ENCODE peak calls at places on chromosomes 12 and 14, in four cellular contexts. U is bronchial epithelial cell, L is esophagus squamous epithelium, B is choroid plexus epithelial cell. N is an unnamed sample.

GRCh38 chr14:75283884-75284563 is 5.4 kb downstream of the FOS start:
- DNase-seq in B (peak), U (peak), L (no peak), N (no peak)

GRCh38 chr14:92942136-92942535 is 19.2 kb downstream of the CHGA start:
- DNase-seq in U (no peak), L (no peak), B (no peak), N (no peak)

GRCh38 chr12:3930216-3930615 is 57.0 kb upstream of the PARP11 start:
- DNase-seq in U (no peak), B (no peak), L (no peak), N (no peak)

GRCh38 chr12:3177778-3178435 is 100.7 kb downstream of the TSPAN9 start:
- DNase-seq in B (no peak), L (no peak), U (no peak), N (no peak)

GRCh38 chr14:68779761-68780323 is 13.0 kb downstream of the ZFP36L1 start:
- DNase-seq in L (no peak), B (peak), U (no peak), N (no peak)

GRCh38 chr12:93707836-93708235 is 30.7 kb downstream of the CRADD start:
- DNase-seq in L (no peak), U (peak), B (peak), N (no peak)

GRCh38 chr14:22460461-22461195 is 128.4 kb downstream of the DAD1 start:
- DNase-seq in L (no peak), B (peak), U (peak), N (peak)

GRCh38 chr12:123478762-123479161 is 20.8 kb downstream of the SNRNP35 start:
- DNase-seq in U (no peak), B (peak), L (no peak), N (no peak)

GRCh38 chr14:104714066-104714465 is 10.0 kb upstream of the ADSS1 start:
- DNase-seq in U (no peak), L (no peak), B (no peak), N (no peak)

GRCh38 chr12:40248034-40248433 is 23.2 kb downstream of the LRRK2 start:
- DNase-seq in B (no peak), U (no peak), L (no peak), N (no peak)

GRCh38 chr14:94348836-94349235 is 25.7 kb upstream of the SERPINA6 start:
- DNase-seq in B (no peak), L (no peak), U (no peak), N (no peak)

GRCh38 chr14:50335989-50336391 is 23.9 kb downstream of the DMAC2L start:
- DNase-seq in U (no peak), L (no peak), B (peak), N (no peak)

GRCh38 chr12:49331360-49332222 is 5.4 kb downstream of the C1QL4 start:
- DNase-seq in B (peak), L (no peak), U (peak), N (no peak)

GRCh38 chr14:72906316-72906715 is 12.4 kb upstream of the DPF3 start:
- DNase-seq in B (peak), U (no peak), L (no peak), N (no peak)

GRCh38 chr14:32473476-32473875 is 144.4 kb downstream of the AKAP6 start:
- DNase-seq in L (no peak), U (peak), B (peak), N (no peak)

GRCh38 chr14:30656190-30656632 is 34.1 kb downstream of the SCFD1 start:
- DNase-seq in L (no peak), B (peak), U (peak), N (no peak)

GRCh38 chr12:123712780-123713319 is 697 bp downstream of the ATP6V0A2 start:
- DNase-seq in L (no peak), B (peak), U (no peak), N (no peak)

GRCh38 chr12:99453831-99454538 is 193.6 kb upstream of the GARIN6 start:
- DNase-seq in L (no peak), U (no peak), B (no peak), N (no peak)

GRCh38 chr14:68978550-68978911 is 571 bp downstream of the ACTN1 start:
- DNase-seq in B (peak), U (no peak), L (no peak), N (no peak)

GRCh38 chr12:101802486-101802885 is 28.3 kb downstream of the GNPTAB start:
- DNase-seq in L (no peak), B (no peak), U (no peak), N (no peak)

GRCh38 chr12:126784328-126784921 is 1482.5 kb upstream of the TMEM132C start:
- DNase-seq in U (peak), L (no peak), B (peak), N (no peak)

GRCh38 chr12:15627995-15628945 is 160.9 kb downstream of the EPS8 start:
- DNase-seq in U (no peak), B (peak), L (no peak), N (no peak)

GRCh38 chr12:72271401-72271740 is 799 bp upstream of the TRHDE start:
- DNase-seq in B (peak), L (no peak), U (no peak), N (peak)

DNA sequence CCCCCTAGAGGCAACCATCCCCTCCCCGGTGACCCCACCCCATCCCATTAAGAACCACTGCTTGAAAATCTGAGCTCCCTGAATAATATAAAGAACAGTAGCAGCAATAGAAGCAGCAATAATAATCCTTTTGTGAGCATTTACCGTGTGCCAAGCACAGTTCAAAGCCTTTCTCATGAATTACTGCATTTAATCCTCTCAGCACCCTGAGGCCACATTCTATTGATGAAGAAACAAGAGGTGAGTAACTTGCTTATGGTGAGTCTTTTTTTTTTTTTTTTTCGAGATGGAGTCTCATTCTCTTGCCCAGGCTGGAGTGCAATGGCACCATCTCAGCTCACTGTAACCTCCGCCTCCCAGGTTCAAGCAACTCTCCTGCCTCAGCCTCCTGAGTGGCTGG is 65.0 kb downstream of the KCNK10 start:
- DNase-seq in U (peak), L (no peak), B (no peak), N (no peak)
- TF ChIP-seq CTCF in U (no peak), L (no peak), B (no peak), N (no peak)

GRCh38 chr12:56358836-56359532 is 923 bp downstream of the STAT2 start:
- DNase-seq in L (no peak), B (peak), U (peak), N (no peak)
- H3K4me3 ChIP-seq in L (peak), B (peak), U (peak), N (peak)

GRCh38 chr12:64347630-64348029 is 42.9 kb downstream of the C12orf56 start:
- DNase-seq in L (no peak), U (no peak), B (no peak), N (no peak)

GRCh38 chr12:64352181-64352580 is 38.4 kb downstream of the C12orf56 start:
- DNase-seq in L (no peak), U (no peak), B (no peak), N (no peak)

DNA sequence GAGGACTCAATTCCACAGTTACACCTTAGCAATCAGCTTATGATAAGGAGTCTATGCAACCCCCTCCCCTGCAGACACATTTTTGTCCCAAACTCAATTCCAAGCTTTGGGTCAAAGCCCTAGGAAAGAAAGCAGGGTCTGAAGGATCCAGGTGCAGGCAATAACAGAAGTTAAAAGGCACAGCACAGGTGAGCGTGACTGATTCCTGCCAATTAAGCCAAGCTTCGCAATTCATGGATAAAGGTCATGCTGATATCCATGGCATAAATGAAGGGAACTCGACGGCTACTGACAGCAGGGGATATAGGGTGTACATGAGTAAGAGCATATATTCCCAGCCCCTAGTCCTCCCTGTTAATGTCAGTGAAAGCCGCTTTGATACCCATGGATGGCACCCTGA is 39.3 kb downstream of the C12orf56 start:
- DNase-seq in U (no peak), B (no peak), L (no peak), N (no peak)
- TF ChIP-seq CTCF in U (no peak), B (no peak), L (no peak), N (no peak)

GRCh38 chr12:27575099-27575779 is 51.2 kb downstream of the PPFIBP1 start:
- DNase-seq in U (no peak), B (no peak), L (no peak), N (no peak)
- H3K4me3 ChIP-seq in U (no peak), B (no peak), L (no peak), N (no peak)

GRCh38 chr12:130154276-130154675 is 8.0 kb upstream of the FZD10 start:
- DNase-seq in U (no peak), B (no peak), L (no peak), N (no peak)
- TF ChIP-seq CTCF in U (no peak), B (no peak), L (no peak), N (no peak)

GRCh38 chr12:45050331-45050750 is 558 bp downstream of the DBX2 start:
- DNase-seq in L (no peak), U (no peak), B (no peak), N (peak)

GRCh38 chr12:45049912-45050318 is 984 bp downstream of the DBX2 start:
- DNase-seq in U (no peak), B (no peak), L (no peak), N (peak)

GRCh38 chr12:45050751-45051489 is at the start of gene DBX2:
- DNase-seq in L (no peak), U (no peak), B (peak), N (peak)

DNA sequence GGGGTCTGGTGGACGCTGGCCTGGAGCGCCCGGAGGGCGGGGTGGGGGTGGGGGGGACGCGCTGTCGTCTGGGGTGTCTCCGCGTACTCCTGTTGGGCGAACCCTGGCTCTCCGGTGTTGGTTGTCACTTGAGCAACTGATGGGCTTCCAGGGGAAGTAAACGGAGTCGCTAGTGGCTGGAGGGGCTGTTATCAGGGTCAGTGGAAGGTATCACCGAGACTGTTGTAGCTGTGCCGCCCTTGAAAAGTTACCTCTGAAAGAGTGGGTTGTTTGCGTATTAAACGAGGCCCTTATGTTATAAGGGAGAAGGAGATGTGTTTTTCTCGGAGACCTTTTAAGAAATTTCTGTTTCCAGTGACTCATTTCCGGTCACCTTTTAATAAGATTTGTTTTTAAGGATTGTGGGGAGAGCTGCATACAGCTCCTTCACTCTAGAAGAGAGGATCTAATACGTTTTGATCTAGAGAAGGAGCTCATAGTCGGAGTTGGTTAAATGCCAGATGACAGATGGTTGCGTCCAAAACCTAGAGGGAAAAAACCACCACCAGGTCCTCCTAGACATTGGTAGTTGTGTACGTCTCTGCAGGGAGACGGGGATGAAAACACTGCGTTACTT is 699 bp upstream of the DBX2 start:
- DNase-seq in B (peak), L (no peak), U (peak), N (no peak)
- H3K4me3 ChIP-seq in B (peak), L (peak), U (no peak), N (no peak)

N was measured in GM06990.